ENCODE peak calls at places on chromosomes 12 and 14, in six cellular contexts. B is RWPE1; Y is fibroblast of gingiva; X is EL; I is activated CD4-positive, alpha-beta T cell treated with anti-CD3 and anti-CD28 coated beads, Interleukin-2, amount 10 ng/mL, durations not matched to agents 7 days and 5 days; H is NCI-H1092 treated with DMSO at 0.1 percent for 48 hours. L is an unnamed sample.

GRCh38 chr12:126353604-126354003 is 1288.4 kb downstream of the AACS start:
- DNase-seq in B (peak), Y (peak), X (no peak), I (no peak), H (no peak), L (no peak)

GRCh38 chr12:51056242-51056641 is 8.1 kb downstream of the LETMD1 start:
- DNase-seq in B (peak), Y (peak), X (peak), I (no peak), H (no peak), L (no peak)

GRCh38 chr12:46303039-46303666 is 34.3 kb upstream of the SLC38A1 start:
- DNase-seq in B (peak), Y (peak), X (peak), I (peak), H (peak), L (no peak)

GRCh38 chr12:13962699-13963098 is 18.7 kb downstream of the GRIN2B start:
- DNase-seq in B (no peak), Y (no peak), X (peak), I (no peak), H (no peak), L (peak)

GRCh38 chr12:111368291-111368683 is 608 bp downstream of the PHETA1 start:
- DNase-seq in B (no peak), Y (no peak), X (no peak), I (no peak), H (no peak), L (no peak)

GRCh38 chr12:116687888-116688287 is 50.0 kb downstream of the SPRING1 start:
- DNase-seq in B (no peak), Y (no peak), X (peak), I (peak), H (no peak), L (peak)

GRCh38 chr14:103828315-103828967 is 18.9 kb downstream of the PPP1R13B start:
- DNase-seq in B (no peak), Y (peak), X (no peak), I (no peak), H (no peak), L (no peak)

GRCh38 chr14:56195727-56196126 is 77.5 kb downstream of the PELI2 start:
- DNase-seq in B (no peak), Y (peak), X (peak), I (peak), H (peak), L (peak)

GRCh38 chr14:65206448-65207096 is 104.3 kb upstream of the MAX start:
- DNase-seq in B (peak), Y (no peak), X (peak), I (peak), H (no peak), L (no peak)

GRCh38 chr14:90641111-90642010 is 174.9 kb downstream of the TTC7B start:
- DNase-seq in B (no peak), Y (no peak), X (no peak), I (no peak), H (no peak), L (no peak)

L was measured in Caki2.